ENCODE peak calls at places on chromosomes 11 and 22, in four cellular contexts. A is mucosa of descending colon, J is fibroblast of villous mesenchyme, D is GM12865. G is an unnamed sample.

GRCh38 chr11:63020671-63021255 is 5.1 kb upstream of the SLC22A8 start:
- DNase-seq in D (peak), A (peak), J (no peak), G (no peak)

GRCh38 chr11:129800655-129801054 is 15.0 kb upstream of the TMEM45B start:
- DNase-seq in D (no peak), A (no peak), J (no peak), G (no peak)

GRCh38 chr22:46370584-46371373 is 35.3 kb downstream of the TRMU start:
- DNase-seq in J (no peak), D (no peak), A (peak), G (no peak)

GRCh38 chr11:71086687-71087258 is 165.6 kb downstream of the SHANK2 start:
- DNase-seq in A (peak), D (peak), J (peak), G (peak)

GRCh38 chr11:82692981-82693380 is 40.7 kb downstream of the FAM181B start:
- DNase-seq in J (no peak), A (no peak), D (no peak), G (no peak)

GRCh38 chr11:106463796-106464201 is 386.3 kb downstream of the AASDHPPT start:
- DNase-seq in J (no peak), D (no peak), A (no peak), G (no peak)

GRCh38 chr11:118289411-118289810 is 15.1 kb upstream of the CD3E start:
- DNase-seq in J (no peak), D (no peak), A (no peak), G (no peak)

GRCh38 chr11:3129181-3129590 is 35.9 kb downstream of the OSBPL5 start:
- DNase-seq in D (no peak), A (no peak), J (no peak), G (no peak)

GRCh38 chr11:115501895-115502589 is 2.2 kb downstream of the CADM1 start:
- DNase-seq in D (peak), A (peak), J (no peak), G (no peak)

GRCh38 chr22:42704896-42705295 is 15.8 kb downstream of the A4GALT start:
- DNase-seq in J (no peak), D (no peak), A (no peak), G (no peak)

GRCh38 chr11:39990413-39990812 is 1469.0 kb downstream of the LRRC4C start:
- DNase-seq in A (peak), D (no peak), J (no peak), G (no peak)

GRCh38 chr11:102933627-102934026 is 21.9 kb downstream of the MMP13 start:
- DNase-seq in A (no peak), J (no peak), D (peak), G (no peak)

GRCh38 chr11:65404638-65405339 is 17.8 kb upstream of the NEAT1 start:
- DNase-seq in J (no peak), D (no peak), A (no peak), G (no peak)

GRCh38 chr11:103433380-103433779 is 324.2 kb downstream of the DYNC2H1 start:
- DNase-seq in J (peak), A (no peak), D (no peak), G (peak)

GRCh38 chr22:44930711-44931035 is 79.1 kb downstream of the PHF21B start:
- DNase-seq in A (no peak), D (no peak), J (no peak), G (no peak)

GRCh38 chr22:42022162-42022847 is 23.7 kb downstream of the WBP2NL start:
- DNase-seq in A (peak), D (peak), J (no peak), G (peak)

GRCh38 chr11:20022363-20023081 is 137.8 kb downstream of the DBX1 start:
- DNase-seq in A (no peak), D (peak), J (peak), G (peak)

GRCh38 chr11:78795862-78796261 is 221.2 kb upstream of the NARS2 start:
- DNase-seq in D (no peak), J (no peak), A (no peak), G (no peak)

GRCh38 chr11:78798567-78799170 is 224.0 kb upstream of the NARS2 start:
- DNase-seq in A (peak), J (peak), D (peak), G (peak)

GRCh38 chr11:129457321-129457720 is 81.7 kb downstream of the BARX2 start:
- DNase-seq in D (no peak), A (peak), J (no peak), G (peak)

GRCh38 chr22:17896552-17896951 is 122.3 kb upstream of the BID start:
- DNase-seq in A (no peak), D (no peak), J (no peak), G (no peak)

GRCh38 chr22:23774922-23775436 is 2.3 kb downstream of the MMP11 start:
- DNase-seq in J (peak), A (no peak), D (no peak), G (no peak)

GRCh38 chr11:40168461-40168860 is 1291.0 kb downstream of the LRRC4C start:
- DNase-seq in D (no peak), A (no peak), J (no peak), G (no peak)

GRCh38 chr22:41772645-41773044 is 27.8 kb upstream of the CCDC134 start:
- DNase-seq in A (no peak), D (no peak), J (no peak), G (peak)

GRCh38 chr22:32765117-32765618 is 36.3 kb upstream of the TIMP3 start:
- DNase-seq in A (no peak), J (no peak), D (no peak), G (no peak)

GRCh38 chr22:21593406-21594232 is 26.1 kb downstream of the UBE2L3 start:
- DNase-seq in D (no peak), A (peak), J (no peak), G (no peak)

GRCh38 chr22:49170053-49170452 is 657.6 kb downstream of the BRD1 start:
- DNase-seq in J (no peak), A (no peak), D (no peak), G (no peak)

GRCh38 chr11:17760102-17761029 is 25.8 kb downstream of the KCNC1 start:
- DNase-seq in D (peak), A (peak), J (peak), G (peak)

GRCh38 chr11:35073691-35074382 is 65.1 kb upstream of the CD44 start:
- DNase-seq in D (peak), J (no peak), A (no peak), G (peak)

GRCh38 chr11:1837171-1838076 is 1.4 kb upstream of the TNNI2 start:
- DNase-seq in A (peak), D (peak), J (peak), G (peak)
- H3K4me3 ChIP-seq in A (no peak), D (no peak), J (no peak), G (no peak)

DNA sequence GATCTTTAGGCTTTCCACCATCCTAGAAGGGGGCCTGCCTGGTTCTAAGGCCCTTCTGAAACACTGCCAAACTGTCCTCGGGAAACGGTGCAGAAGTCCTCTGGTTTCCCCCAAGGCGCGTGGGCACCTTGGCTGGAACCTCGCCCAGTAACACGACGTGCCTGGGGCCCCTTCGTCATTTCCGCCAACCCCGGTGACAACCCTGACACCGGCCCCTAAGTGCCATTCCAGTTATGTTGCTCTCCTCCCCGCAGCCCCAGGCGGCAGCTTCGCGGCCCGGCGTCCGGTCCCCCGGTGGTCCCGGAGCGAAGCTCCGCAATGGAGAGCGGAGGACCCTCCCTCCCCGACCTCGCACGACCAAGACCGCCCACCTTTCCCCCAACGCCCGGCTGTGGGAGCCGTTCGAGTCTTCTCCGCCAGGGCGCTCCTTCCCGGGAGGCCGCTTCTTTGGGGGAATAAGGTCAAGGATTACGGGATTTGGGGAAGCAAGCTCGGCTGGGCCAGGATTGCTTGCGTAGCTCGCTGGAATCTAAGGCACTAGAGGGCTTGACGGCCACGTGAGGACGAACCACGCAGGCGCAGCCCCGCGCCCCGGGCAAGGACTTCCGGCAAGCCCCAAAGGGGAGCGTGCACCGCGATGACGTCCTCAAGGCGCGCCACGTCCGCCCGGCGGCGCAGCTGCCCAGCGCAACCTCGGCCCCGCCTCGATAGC is 648 bp downstream of the RNH1 start:
- DNase-seq in A (peak), J (peak), D (peak), G (peak)
- TF ChIP-seq CTCF in A (no peak), J (no peak), D (no peak), G (no peak)

DNA sequence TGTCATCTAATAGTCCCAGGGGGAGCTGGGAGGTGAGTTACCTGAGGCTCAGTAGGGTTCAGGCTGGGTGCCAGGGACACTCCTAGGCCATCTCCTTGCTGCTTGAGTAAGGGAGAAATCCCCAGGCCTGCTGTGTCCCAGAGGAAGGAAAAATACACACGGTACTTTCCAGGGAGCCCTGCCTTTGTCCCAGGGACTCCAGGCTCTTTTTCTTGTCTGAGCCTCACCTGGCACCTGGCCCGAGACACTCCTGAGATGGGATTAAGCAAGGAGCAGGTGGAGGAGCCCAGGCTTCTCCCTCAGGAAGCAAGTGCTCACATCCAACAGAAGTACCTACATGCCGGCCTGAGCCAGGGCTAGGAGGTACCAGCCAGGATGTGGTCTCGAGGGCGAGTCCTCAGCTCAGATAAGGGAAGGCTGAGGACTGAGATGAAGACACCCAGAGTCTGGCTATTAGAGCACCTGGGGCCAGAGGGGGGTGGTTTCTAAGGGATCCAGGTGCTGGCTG is 899 bp upstream of the KLHDC7B start:
- DNase-seq in J (no peak), A (peak), D (peak), G (peak)
- H3K4me3 ChIP-seq in J (no peak), A (no peak), D (no peak), G (peak)

GRCh38 chr11:69666261-69666660 is 8.9 kb downstream of the LTO1 start:
- DNase-seq in J (no peak), A (no peak), D (no peak), G (no peak)
- TF ChIP-seq CTCF in J (no peak), A (no peak), D (no peak), G (no peak)

DNA sequence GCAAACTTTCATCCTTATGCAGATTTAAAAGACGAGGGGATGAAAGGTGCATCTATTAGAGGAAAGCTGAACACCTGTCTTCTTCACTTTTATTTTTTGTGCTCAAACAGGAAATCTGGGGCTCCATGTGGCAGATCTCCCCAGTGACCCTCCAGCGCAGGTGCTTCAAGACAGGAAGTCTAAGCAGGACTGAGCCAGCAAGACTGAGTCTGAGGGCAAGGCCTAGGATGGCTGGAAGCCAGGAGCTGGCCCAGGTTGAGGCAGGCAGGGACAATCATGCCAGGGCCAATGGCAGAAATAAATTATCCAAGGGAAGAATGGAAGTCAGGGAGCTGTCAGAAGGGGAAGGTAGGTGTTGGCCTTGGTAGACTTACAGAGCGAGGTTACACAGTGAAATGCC is 101.1 kb upstream of the SPON1 start:
- DNase-seq in J (no peak), D (peak), A (no peak), G (no peak)
- H3K4me3 ChIP-seq in J (no peak), D (no peak), A (no peak), G (no peak)

DNA sequence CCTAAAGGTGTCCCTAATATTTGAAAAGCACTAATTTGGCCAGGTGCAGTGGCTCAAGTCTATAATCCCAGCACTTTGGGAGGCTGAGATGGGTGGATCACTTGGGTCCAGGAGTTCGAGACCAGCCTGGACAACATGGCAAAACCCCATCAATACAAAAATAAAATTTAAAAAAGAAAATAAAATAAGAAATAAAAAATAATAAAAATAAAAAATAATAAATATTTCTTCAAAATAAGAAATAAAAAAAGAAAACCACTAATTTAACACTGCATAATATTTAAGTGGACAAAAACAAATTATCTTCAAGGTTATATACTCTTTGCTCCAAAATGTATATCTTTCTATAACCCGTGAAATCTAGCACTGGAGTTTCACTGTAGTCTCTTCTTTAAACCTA is 32.9 kb downstream of the CPT1A start:
- DNase-seq in D (no peak), A (no peak), J (no peak), G (no peak)
- TF ChIP-seq CTCF in D (no peak), A (no peak), J (no peak), G (no peak)

GRCh38 chr11:32434116-32434386 is 1.3 kb downstream of the WT1 start:
- DNase-seq in J (no peak), D (no peak), A (no peak), G (no peak)
- H3K4me3 ChIP-seq in J (peak), D (no peak), A (no peak), G (no peak)

GRCh38 chr22:30946354-30946753 is 22.2 kb downstream of the MORC2 start:
- DNase-seq in J (no peak), D (no peak), A (no peak), G (no peak)

GRCh38 chr22:30948930-30949342 is 19.6 kb downstream of the MORC2 start:
- DNase-seq in A (no peak), D (no peak), J (peak), G (no peak)

GRCh38 chr22:30947821-30948454 is 20.6 kb downstream of the MORC2 start:
- DNase-seq in A (no peak), D (peak), J (peak), G (peak)

GRCh38 chr22:30947163-30947820 is 21.3 kb downstream of the MORC2 start:
- DNase-seq in A (peak), D (no peak), J (no peak), G (peak)

GRCh38 chr22:30949934-30950660 is 18.5 kb downstream of the MORC2 start:
- DNase-seq in A (no peak), J (no peak), D (no peak), G (peak)
- TF ChIP-seq CTCF in A (no peak), J (no peak), D (no peak), G (peak)

DNA sequence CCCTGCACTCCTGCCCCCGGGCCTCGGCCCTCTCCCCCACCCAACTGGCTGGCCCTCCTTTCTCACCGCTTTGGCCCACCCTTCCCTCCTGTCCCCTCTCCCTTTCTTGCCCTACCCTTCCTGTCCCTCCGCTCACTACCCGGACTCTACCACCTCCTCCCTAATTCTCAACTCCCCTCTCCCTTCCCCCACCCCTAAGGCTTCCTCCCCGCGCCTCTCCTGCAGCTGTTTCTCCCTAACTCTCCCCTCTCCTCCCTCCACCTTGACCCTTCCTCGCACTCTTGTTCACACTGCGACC is 416 bp downstream of the SLC15A3 start:
- DNase-seq in A (no peak), D (peak), J (peak), G (no peak)
- H3K4me3 ChIP-seq in A (peak), D (peak), J (peak), G (no peak)

G was measured in epithelial cell of esophagus.